ENCODE peak calls at places on chromosomes 5 and 9, in ten cellular contexts. E is amygdala; V is ovary; A is nephron progenitor cell; B is ecto neural progenitor cell; U is stimulated activated CD4-positive, alpha-beta T cell treated with anti-CD3 and anti-CD28 coated beads, Interleukin-4, amount 100 ng/mL, for 48 hours; H is kidney; X is astrocyte; L is neural crest cell; R is PC-9. K is an unnamed sample.

GRCh38 chr9:74555015-74555414 is 57.9 kb downstream of the RORB start:
- DNase-seq in A (peak; percentile 20), U (no peak), X (no peak), L (no peak), B (no peak), E (peak; percentile 35), R (no peak), V (no peak), H (no peak), K (no peak)

GRCh38 chr9:109349431-109349846 is 28.6 kb upstream of the EPB41L4B start:
- DNase-seq in B (no peak), H (no peak), X (peak; percentile 96), L (no peak), R (peak; percentile 94), V (no peak), A (no peak), E (no peak), U (no peak), K (peak; percentile 87)

GRCh38 chr9:129676970-129677369 is 11.5 kb downstream of the PRRX2 start:
- DNase-seq in A (no peak), U (no peak), V (no peak), X (no peak), R (no peak), E (no peak), L (no peak), B (no peak), H (no peak), K (peak; percentile 97)

GRCh38 chr9:130421802-130422276 is 22.9 kb upstream of the ASS1 start:
- DNase-seq in L (no peak), R (no peak), H (no peak), A (no peak), E (peak; percentile 53), U (no peak), V (no peak), B (no peak), X (peak; percentile 66), K (peak; percentile 94)

GRCh38 chr5:98214240-98215051 is 559.0 kb upstream of the RGMB start:
- DNase-seq in L (no peak), V (no peak), R (no peak), U (no peak), A (no peak), B (peak; percentile 45), X (peak; percentile 79), E (no peak), H (no peak), K (peak; percentile 68)

GRCh38 chr9:124420991-124421543 is 5.8 kb upstream of the PSMB7 start:
- DNase-seq in E (peak; percentile 24), X (no peak), B (no peak), H (no peak), U (no peak), R (no peak), V (no peak), L (no peak), A (no peak), K (peak; percentile 35)

GRCh38 chr5:150618588-150619281 is 21.7 kb upstream of the SYNPO start:
- DNase-seq in H (no peak), R (no peak), A (no peak), V (no peak), X (peak; percentile 78), E (no peak), B (no peak), L (no peak), U (no peak), K (peak; percentile 62)

GRCh38 chr9:87529666-87530065 is 32.0 kb downstream of the DAPK1 start:
- DNase-seq in X (no peak), L (no peak), R (peak; percentile 72), U (no peak), B (no peak), H (no peak), A (no peak), E (no peak), V (no peak), K (no peak)

K was measured in osteoblast.